ENCODE peak calls at places on chromosomes 1 and 21, in ten cellular contexts. K is fibroblast of mammary gland, J is OCI-LY7, G is choroid plexus epithelial cell, Y is heart left ventricle, N is astrocyte of the cerebellum, H is suprapubic skin, A is IMR-90, S is endodermal cell, R is left ventricle myocardium inferior. U is an unnamed sample.

GRCh38 chr1:234696986-234697385 is 87.0 kb upstream of the IRF2BP2 start:
- DNase-seq in R (no peak), H (no peak), S (no peak), K (peak; percentile 51), G (no peak), A (peak; percentile 66), N (peak; percentile 57), Y (no peak), J (no peak), U (peak; percentile 71)

GRCh38 chr1:58869638-58870297 is 85.9 kb upstream of the JUN start:
- DNase-seq in S (no peak), A (no peak), N (no peak), Y (no peak), H (no peak), K (no peak), J (no peak), R (no peak), G (no peak), U (no peak)

GRCh38 chr1:35544976-35545375 is 12.2 kb downstream of the KIAA0319L start:
- DNase-seq in G (peak; percentile 70), H (peak; percentile 37), Y (no peak), N (no peak), A (peak; percentile 45), S (peak; percentile 89), K (peak; percentile 56), R (no peak), J (peak; percentile 64), U (peak; percentile 85)

GRCh38 chr1:180962178-180962577 is 49.5 kb downstream of the KIAA1614 start:
- DNase-seq in N (no peak), G (peak; percentile 24), Y (no peak), S (no peak), A (no peak), J (no peak), K (peak; percentile 25), R (no peak), H (no peak), U (no peak)

GRCh38 chr21:34126691-34127090 is 53.3 kb downstream of the MRPS6 start:
- DNase-seq in K (peak; percentile 83), S (no peak), N (no peak), H (no peak), R (no peak), J (no peak), A (peak; percentile 85), Y (no peak), G (no peak), U (peak; percentile 37)

GRCh38 chr1:172952541-172952940 is 98.2 kb downstream of the TNFSF18 start:
- DNase-seq in H (no peak), G (no peak), N (no peak), A (no peak), R (no peak), J (no peak), Y (no peak), K (no peak), S (no peak), U (peak; percentile 51)

GRCh38 chr1:163650624-163651023 is 328.9 kb downstream of the NUF2 start:
- DNase-seq in R (no peak), N (no peak), Y (no peak), A (no peak), H (no peak), G (no peak), J (no peak), S (no peak), K (no peak), U (no peak)

GRCh38 chr1:55128418-55128817 is 86.7 kb downstream of the USP24 start:
- DNase-seq in N (no peak), S (no peak), H (no peak), R (no peak), J (no peak), A (no peak), Y (no peak), K (no peak), G (no peak), U (no peak)

GRCh38 chr1:102742426-102742825 is 365.9 kb downstream of the COL11A1 start:
- DNase-seq in Y (no peak), G (peak; percentile 56), A (peak; percentile 3), R (no peak), S (no peak), H (no peak), N (no peak), K (no peak), J (no peak), U (peak; percentile 12)

GRCh38 chr1:212746546-212746945 is 45.0 kb downstream of the NSL1 start:
- DNase-seq in S (no peak), N (no peak), H (no peak), G (no peak), Y (no peak), A (no peak), J (no peak), K (peak; percentile 24), R (no peak), U (no peak)

GRCh38 chr1:212753766-212754165 is 37.8 kb downstream of the NSL1 start:
- DNase-seq in H (no peak), R (no peak), G (no peak), Y (no peak), S (no peak), A (no peak), K (no peak), N (no peak), J (peak; percentile 22), U (no peak)

GRCh38 chr1:212752256-212752933 is 39.2 kb downstream of the NSL1 start:
- DNase-seq in R (no peak), J (peak; percentile 14), G (peak; percentile 50), Y (no peak), A (peak; percentile 61), S (no peak), K (peak; percentile 64), N (no peak), H (no peak), U (peak; percentile 57)

GRCh38 chr1:212752934-212753497 is 38.6 kb downstream of the NSL1 start:
- DNase-seq in Y (no peak), K (peak; percentile 39), H (no peak), R (no peak), N (no peak), S (no peak), A (no peak), G (no peak), J (no peak), U (no peak)

GRCh38 chr1:212749924-212750535 is 41.5 kb downstream of the NSL1 start:
- DNase-seq in H (no peak), Y (no peak), A (peak; percentile 79), S (peak; percentile 66), N (peak; percentile 63), J (peak; percentile 47), G (peak; percentile 83), R (no peak), K (peak; percentile 84), U (peak; percentile 75)
- H3K4me3 ChIP-seq in H (no peak overlapping the region), Y (no peak overlapping the region), A (no peak overlapping the region), S (no peak overlapping the region), N (no peak overlapping the region), J (no peak overlapping the region), G (no peak overlapping the region), R (no peak overlapping the region), K (no peak overlapping the region), U (no peak overlapping the region)

DNA sequence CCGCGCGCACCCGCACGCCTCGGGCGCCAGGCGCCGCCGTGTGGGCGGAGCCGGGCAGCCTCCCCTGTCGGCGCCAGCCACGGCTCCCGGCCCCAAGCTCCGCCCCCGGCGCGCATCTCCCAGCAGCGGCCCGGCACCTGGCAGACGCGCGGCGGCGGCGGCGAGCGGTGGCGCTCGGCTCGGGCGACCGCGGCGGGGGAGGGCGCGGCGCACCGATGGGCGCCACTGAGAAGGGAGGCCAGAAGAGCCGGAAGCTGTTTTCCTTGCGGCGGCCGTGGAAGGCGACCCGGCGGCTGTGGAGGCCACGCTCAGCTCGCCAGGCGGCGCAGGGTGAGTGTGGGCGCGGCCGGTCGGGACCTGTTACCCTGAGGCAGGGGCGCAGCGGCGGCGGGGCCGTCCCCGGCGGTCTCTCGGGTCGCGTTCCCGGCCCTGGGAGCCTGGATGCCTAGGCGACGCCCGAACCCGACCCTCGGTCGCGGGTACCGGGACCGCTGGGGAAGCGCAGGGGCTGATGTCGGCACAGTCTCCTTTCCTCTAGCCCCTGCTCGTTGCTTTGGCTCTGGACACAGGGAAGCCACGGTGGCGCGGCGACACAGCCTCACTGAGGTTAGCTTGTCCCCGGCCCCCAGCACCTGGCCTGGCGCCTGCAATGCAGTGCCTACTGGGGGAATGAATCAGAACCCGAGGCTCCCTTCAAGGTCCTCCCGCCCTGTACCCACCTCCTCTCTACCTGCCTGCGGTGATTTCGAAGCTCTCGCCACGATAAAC is 54.8 kb upstream of the DNAJC6 start:
- DNase-seq in G (peak; percentile 58), A (peak; percentile 30), Y (peak; percentile 90), S (peak; percentile 92), K (peak; percentile 41), J (peak; percentile 91), N (no peak), H (no peak), R (peak; percentile 81), U (peak; percentile 50)
- TF ChIP-seq CTCF in G (no peak), A (no peak), Y (no peak), S (peak; percentile 55), K (no peak), J (peak; percentile 11), N (peak; percentile 13), H (peak; percentile 17), R (peak; percentile 46), U (no peak)

GRCh38 chr1:51627672-51628071 is 10.8 kb downstream of the OSBPL9 start:
- DNase-seq in R (no peak), A (peak; percentile 67), Y (no peak), H (no peak), G (peak; percentile 86), S (no peak), N (no peak), K (peak; percentile 72), J (peak; percentile 50), U (peak; percentile 67)
- H3K4me3 ChIP-seq in R (no peak overlapping the region), A (no peak overlapping the region), Y (no peak overlapping the region), H (no peak overlapping the region), G (no peak overlapping the region), S (no peak overlapping the region), N (no peak overlapping the region), K (no peak overlapping the region), J (no peak overlapping the region), U (no peak overlapping the region)

GRCh38 chr1:113072757-113073456 is at the start of gene LRIG2:
- DNase-seq in H (peak; percentile 99), J (peak; percentile 97), R (peak; percentile 99), S (peak; percentile 100), N (peak; percentile 98), G (peak; percentile 99), A (peak; percentile 97), Y (peak; percentile 98), K (peak; percentile 97), U (peak; percentile 99)

GRCh38 chr1:113074237-113074636 is 1.2 kb downstream of the LRIG2 start:
- DNase-seq in S (no peak), R (no peak), H (no peak), K (no peak), N (no peak), G (peak; percentile 42), Y (no peak), J (peak; percentile 17), A (no peak), U (no peak)

GRCh38 chr1:113072141-113072756 is 749 bp upstream of the LRIG2 start:
- DNase-seq in S (no peak), Y (no peak), H (no peak), N (no peak), R (no peak), J (no peak), G (no peak), A (no peak), K (no peak), U (no peak)

DNA sequence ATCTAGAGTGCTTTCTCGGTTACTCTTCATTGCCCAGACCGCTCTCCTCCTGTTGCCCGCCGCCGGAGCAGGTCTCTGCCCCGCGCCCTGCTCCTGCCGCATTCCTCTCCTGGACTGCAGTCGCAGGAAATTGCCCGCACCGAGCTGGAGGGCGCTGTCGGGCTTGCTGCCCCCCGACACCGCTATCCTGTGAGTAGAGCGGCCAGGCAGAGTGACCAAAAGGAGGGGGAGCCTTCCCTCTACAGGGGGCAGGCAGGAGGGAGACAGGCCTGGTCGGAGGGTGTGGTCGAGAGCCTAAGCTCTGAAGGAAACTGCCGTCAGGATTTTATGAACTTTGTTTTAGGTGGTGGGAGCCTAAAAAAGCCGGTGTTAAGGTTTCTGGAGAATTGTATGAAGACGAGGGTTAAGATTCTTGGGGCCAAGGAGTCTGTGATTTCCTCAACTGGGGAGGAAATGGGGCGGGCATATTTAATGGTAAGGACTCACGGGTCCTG is 506 bp downstream of the LRIG2 start:
- DNase-seq in G (peak; percentile 69), A (peak; percentile 61), S (peak; percentile 88), Y (no peak), K (peak; percentile 60), N (no peak), R (peak; percentile 45), H (no peak), J (no peak), U (peak; percentile 74)
- TF ChIP-seq CTCF in G (peak; percentile 69), A (peak; percentile 56), S (peak; percentile 66), Y (no peak), K (peak; percentile 38), N (peak; percentile 57), R (no peak), H (no peak), J (peak; percentile 59), U (peak; percentile 56)